ENCODE peak calls at places on chromosome 22, in five cellular contexts. A, N, G, K and L are unnamed samples.

GRCh38 chr22:41782316-41782715 is 18.2 kb upstream of the CCDC134 start:
- DNase-seq in A (no peak), G (no peak), K (no peak), N (no peak), L (no peak)

GRCh38 chr22:50470491-50470890 is 4.3 kb downstream of the SBF1 start:
- DNase-seq in N (no peak), G (no peak), K (no peak), A (no peak), L (no peak)

GRCh38 chr22:19522190-19522880 is 1.9 kb downstream of the CLDN5 start:
- DNase-seq in G (no peak), A (no peak), K (no peak), N (no peak), L (no peak)

GRCh38 chr22:33823552-33823951 is 96.7 kb downstream of the LARGE1 start:
- DNase-seq in K (peak; percentile 23), G (peak; percentile 45), N (no peak), A (no peak), L (no peak)

GRCh38 chr22:20565079-20565734 is 57.8 kb downstream of the MED15 start:
- DNase-seq in A (no peak), K (no peak), G (peak; percentile 84), N (peak; percentile 21), L (no peak)

GRCh38 chr22:34812631-34813030 is 253.3 kb upstream of the ISX start:
- DNase-seq in K (no peak), N (no peak), A (no peak), G (no peak), L (no peak)

GRCh38 chr22:50260801-50261614 is 475 bp downstream of the MAPK12 start:
- DNase-seq in G (peak; percentile 67), N (no peak), A (no peak), K (peak; percentile 76), L (no peak)

GRCh38 chr22:40720538-40721256 is 41.4 kb downstream of the MCHR1 start:
- DNase-seq in G (peak; percentile 49), N (no peak), K (no peak), A (no peak), L (no peak)

GRCh38 chr22:43172191-43172590 is 14.7 kb downstream of the TTLL12 start:
- DNase-seq in A (no peak), G (no peak), N (no peak), K (no peak), L (no peak)

GRCh38 chr22:17783317-17783716 is 9.0 kb upstream of the BID start:
- DNase-seq in N (no peak), A (no peak), K (peak; percentile 42), G (no peak), L (no peak)

GRCh38 chr22:47034905-47035419 is 272.5 kb downstream of the TBC1D22A start:
- DNase-seq in A (no peak), N (peak; percentile 59), K (no peak), G (no peak), L (no peak)

GRCh38 chr22:42202669-42203068 is 67.8 kb downstream of the TCF20 start:
- DNase-seq in G (peak; percentile 67), K (peak; percentile 30), A (no peak), N (no peak), L (no peak)

GRCh38 chr22:49967333-49968241 is 7.0 kb downstream of the PIM3 start:
- DNase-seq in A (no peak), K (peak; percentile 60), G (no peak), N (peak; percentile 83), L (peak; percentile 78)

GRCh38 chr22:44445731-44446130 is 52.3 kb downstream of the RTL6 start:
- DNase-seq in A (no peak), N (peak; percentile 43), K (no peak), G (no peak), L (no peak)

GRCh38 chr22:31496735-31497146 is 405 bp downstream of the SFI1 start:
- DNase-seq in N (peak; percentile 73), A (no peak), K (peak; percentile 14), G (no peak), L (no peak)

GRCh38 chr22:48491451-48491941 is 1336.2 kb downstream of the BRD1 start:
- DNase-seq in N (peak; percentile 58), A (no peak), K (no peak), G (no peak), L (no peak)

GRCh38 chr22:33247758-33248157 is 189.6 kb upstream of the SYN3 start:
- DNase-seq in A (no peak), G (no peak), N (no peak), K (peak; percentile 27), L (no peak)

GRCh38 chr22:48089601-48090331 is 1327.3 kb downstream of the TBC1D22A start:
- DNase-seq in N (peak; percentile 70), G (no peak), A (no peak), K (peak; percentile 14), L (peak; percentile 61)

GRCh38 chr22:30078320-30079311 is 1.6 kb upstream of the HORMAD2 start:
- DNase-seq in K (no peak), A (no peak), G (no peak), N (peak; percentile 80), L (no peak)

GRCh38 chr22:20569059-20570058 is 61.9 kb downstream of the MED15 start:
- DNase-seq in K (peak; percentile 96), N (peak; percentile 93), A (peak; percentile 78), G (peak; percentile 99), L (peak; percentile 63)

GRCh38 chr22:46069518-46070214 is 80.7 kb upstream of the PPARA start:
- DNase-seq in N (peak; percentile 94), A (peak; percentile 91), G (peak; percentile 91), K (peak; percentile 92), L (peak; percentile 96)

GRCh38 chr22:22369962-22370265 is 125.3 kb downstream of the VPREB1 start:
- DNase-seq in A (no peak), G (no peak), N (no peak), K (no peak), L (no peak)

GRCh38 chr22:46991666-46992065 is 229.2 kb downstream of the TBC1D22A start:
- DNase-seq in N (no peak), G (no peak), K (no peak), A (no peak), L (no peak)

GRCh38 chr22:41285441-41285819 is 557 bp downstream of the RANGAP1 start:
- DNase-seq in K (peak; percentile 77), G (peak; percentile 96), A (peak; percentile 64), N (peak; percentile 76), L (peak; percentile 22)

GRCh38 chr22:42720263-42721044 is at the start of gene A4GALT:
- DNase-seq in A (no peak), N (no peak), K (peak; percentile 20), G (no peak), L (no peak)

GRCh38 chr22:35553341-35553740 is 12.7 kb downstream of the RASD2 start:
- DNase-seq in K (no peak), A (no peak), N (no peak), G (no peak), L (no peak)

GRCh38 chr22:35630387-35630793 is 13.3 kb upstream of the MB start:
- DNase-seq in N (peak; percentile 52), A (peak; percentile 38), G (peak; percentile 63), K (peak; percentile 69), L (no peak)

DNA sequence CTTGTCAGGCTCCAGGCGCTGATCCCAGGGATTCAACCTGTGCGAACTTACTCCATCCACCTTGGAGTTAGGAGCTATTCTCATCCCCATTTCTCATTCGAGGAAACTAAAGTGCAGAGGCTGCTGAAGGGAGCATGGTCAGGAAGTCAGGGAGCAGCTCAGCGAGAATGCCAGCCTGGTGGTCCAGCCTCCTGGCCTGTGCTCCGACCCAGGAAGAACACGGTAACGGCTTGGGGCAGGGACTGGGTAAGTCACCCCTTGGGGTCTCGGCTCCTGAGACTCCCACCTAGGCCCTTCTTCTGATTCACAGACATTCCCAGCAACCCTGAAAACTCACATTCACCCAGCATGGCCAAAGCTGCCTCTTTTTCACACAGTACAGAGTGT is 132.8 kb downstream of the CRYBB2 start:
- DNase-seq in A (no peak), G (no peak), N (peak; percentile 32), K (no peak), L (no peak)
- H3K27ac ChIP-seq in A (no peak overlapping the region), G (no peak overlapping the region), N (no peak overlapping the region), K (no peak overlapping the region), L (no peak overlapping the region)

DNA sequence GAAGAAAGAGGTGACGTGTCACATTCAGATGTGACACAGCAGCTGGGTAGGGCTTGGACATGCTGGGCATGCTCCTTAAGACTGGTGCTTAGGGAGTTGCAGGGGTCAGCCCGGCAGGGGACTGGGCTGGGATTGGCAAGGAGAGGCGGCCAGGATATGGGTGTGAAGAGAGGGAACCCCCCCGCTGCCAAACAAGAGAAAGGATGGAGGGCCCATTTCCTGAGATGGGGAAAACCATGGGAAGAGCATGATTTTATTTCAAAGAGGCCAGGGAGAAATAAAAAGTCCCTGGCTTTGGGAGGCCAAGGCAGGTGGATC is 5.3 kb downstream of the ATF4 start:
- DNase-seq in N (no peak), G (no peak), A (no peak), K (no peak), L (no peak)
- H3K27ac ChIP-seq in N (no peak overlapping the region), G (no peak overlapping the region), A (peak overlapping the region; percentile 24), K (peak overlapping the region; percentile 63), L (peak overlapping the region; percentile 47)

DNA sequence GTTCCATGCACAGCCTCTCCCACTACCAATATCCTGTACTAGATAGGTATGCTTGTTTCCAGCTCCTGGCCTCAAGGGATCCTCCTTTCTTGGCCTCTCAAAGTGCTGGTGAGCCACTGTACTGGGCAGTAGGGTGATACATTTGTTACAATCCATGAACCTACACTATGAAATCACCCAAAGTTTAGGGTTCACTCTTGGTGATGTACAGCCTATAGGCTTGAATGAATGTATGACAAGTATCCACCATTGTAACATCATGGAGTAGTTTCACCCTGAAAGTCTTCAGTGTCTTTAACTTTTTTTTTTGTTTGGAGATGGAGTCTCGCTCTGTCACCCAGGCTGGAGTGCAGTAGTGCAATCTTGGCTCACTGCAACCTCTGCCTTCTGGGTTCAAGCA is 31.8 kb downstream of the TRIOBP start:
- DNase-seq in A (no peak), N (no peak), K (peak; percentile 28), G (no peak), L (no peak)
- H3K27ac ChIP-seq in A (no peak overlapping the region), N (peak overlapping the region; percentile 63), K (no peak overlapping the region), G (peak overlapping the region; percentile 58), L (peak overlapping the region; percentile 77)

GRCh38 chr22:24067587-24068376 is 56.7 kb downstream of the CABIN1 start:
- DNase-seq in K (no peak), N (peak; percentile 33), A (no peak), G (no peak), L (peak; percentile 38)

GRCh38 chr22:24068717-24069116 is 57.6 kb downstream of the CABIN1 start:
- DNase-seq in K (no peak), G (no peak), A (no peak), N (peak; percentile 15), L (peak; percentile 56)

GRCh38 chr22:24068377-24068680 is 57.2 kb downstream of the CABIN1 start:
- DNase-seq in A (no peak), G (no peak), K (no peak), N (peak; percentile 29), L (no peak)

GRCh38 chr22:24066260-24066659 is 55.2 kb downstream of the CABIN1 start:
- DNase-seq in N (peak; percentile 30), K (no peak), A (no peak), G (no peak), L (peak; percentile 61)

GRCh38 chr22:24066872-24067271 is 55.8 kb downstream of the CABIN1 start:
- DNase-seq in N (peak; percentile 52), G (no peak), A (no peak), K (no peak), L (peak; percentile 56)
- H3K27ac ChIP-seq in N (no peak overlapping the region), G (no peak overlapping the region), A (no peak overlapping the region), K (no peak overlapping the region), L (no peak overlapping the region)